ENCODE peak calls at places on chromosomes 12 and 14, in four cellular contexts. Y is DMS53, W is M059J, X is SK-MEL-5. Q is an unnamed sample.

GRCh38 chr12:121980211-121980891 is 41.3 kb upstream of the BCL7A start:
- DNase-seq in Y (no peak), W (no peak), X (no peak), Q (no peak)

GRCh38 chr12:132116709-132117557 is 27.2 kb downstream of the DDX51 start:
- DNase-seq in Y (no peak), W (no peak), X (no peak), Q (no peak)

GRCh38 chr14:61662437-61663311 is 32.6 kb upstream of the HIF1A start:
- DNase-seq in Y (peak; percentile 80), W (peak; percentile 98), X (peak; percentile 35), Q (peak; percentile 77)

GRCh38 chr14:74846968-74847549 is 28.9 kb downstream of the PROX2 start:
- DNase-seq in Y (no peak), W (peak; percentile 48), X (no peak), Q (peak; percentile 65)

GRCh38 chr14:40371011-40371410 is 938.8 kb upstream of the FBXO33 start:
- DNase-seq in Y (no peak), W (no peak), X (no peak), Q (no peak)

GRCh38 chr14:24461336-24461735 is 18.8 kb upstream of the SDR39U1 start:
- DNase-seq in Y (no peak), W (no peak), X (no peak), Q (no peak)

GRCh38 chr12:115103884-115104883 is 420.2 kb upstream of the TBX3 start:
- DNase-seq in Y (no peak), W (peak; percentile 98), X (peak; percentile 22), Q (peak; percentile 3)

GRCh38 chr12:64147860-64148259 is 74.2 kb downstream of the KICS2 start:
- DNase-seq in Y (no peak), W (no peak), X (no peak), Q (no peak)

GRCh38 chr14:91202234-91202974 is 42.1 kb downstream of the GPR68 start:
- DNase-seq in Y (no peak), W (no peak), X (no peak), Q (no peak)

GRCh38 chr14:22848391-22849164 is 12.2 kb downstream of the MMP14 start:
- DNase-seq in Y (no peak), W (peak; percentile 68), X (peak; percentile 81), Q (peak; percentile 79)

GRCh38 chr12:124318336-124319020 is 23.6 kb downstream of the RFLNA start:
- DNase-seq in Y (peak; percentile 27), W (no peak), X (no peak), Q (no peak)

GRCh38 chr12:1567852-1568251 is 26.5 kb downstream of the FBXL14 start:
- DNase-seq in Y (no peak), W (no peak), X (no peak), Q (no peak)

GRCh38 chr12:130860311-130860710 is 11.6 kb upstream of the RAN start:
- DNase-seq in Y (no peak), W (no peak), X (no peak), Q (no peak)

GRCh38 chr12:30278401-30278800 is 417.3 kb downstream of the IPO8 start:
- DNase-seq in Y (no peak), W (no peak), X (no peak), Q (no peak)

GRCh38 chr12:124332900-124333299 is 38.0 kb downstream of the RFLNA start:
- DNase-seq in Y (no peak), W (no peak), X (no peak), Q (no peak)

GRCh38 chr12:29273178-29273843 is 107.7 kb downstream of the ERGIC2 start:
- DNase-seq in Y (no peak), W (no peak), X (no peak), Q (no peak)

GRCh38 chr12:87439990-87440827 is 589.0 kb downstream of the C12orf50 start:
- DNase-seq in Y (peak; percentile 85), W (peak; percentile 95), X (peak; percentile 15), Q (peak; percentile 74)

GRCh38 chr12:69623970-69624369 is 13.3 kb upstream of the LRRC10 start:
- DNase-seq in Y (no peak), W (no peak), X (no peak), Q (no peak)

GRCh38 chr12:69000069-69000468 is 67.1 kb upstream of the CPM start:
- DNase-seq in Y (peak; percentile 7), W (peak; percentile 5), X (no peak), Q (no peak)

GRCh38 chr14:68695326-68695768 is 97.5 kb downstream of the ZFP36L1 start:
- DNase-seq in Y (no peak), W (peak; percentile 100), X (no peak), Q (peak; percentile 100)

GRCh38 chr12:119780786-119781434 is 96.2 kb downstream of the CIT start:
- DNase-seq in Y (peak; percentile 84), W (peak; percentile 41), X (peak; percentile 68), Q (peak; percentile 41)

GRCh38 chr14:104981699-104982541 is 3.7 kb upstream of the CLBA1 start:
- DNase-seq in Y (no peak), W (no peak), X (no peak), Q (no peak)

GRCh38 chr12:73731658-73732057 is 806.0 kb upstream of the ATXN7L3B start:
- DNase-seq in Y (peak; percentile 50), W (peak; percentile 5), X (no peak), Q (no peak)

GRCh38 chr14:74035556-74035955 is 16.4 kb downstream of the BBOF1 start:
- DNase-seq in Y (no peak), W (peak; percentile 29), X (no peak), Q (peak; percentile 69)

GRCh38 chr12:3377056-3377455 is 113.9 kb upstream of the PRMT8 start:
- DNase-seq in Y (no peak), W (no peak), X (no peak), Q (no peak)

GRCh38 chr12:46679754-46680153 is 146.0 kb downstream of the SLC38A4 start:
- DNase-seq in Y (no peak), W (no peak), X (no peak), Q (no peak)

GRCh38 chr12:80861636-80862378 is 75.9 kb downstream of the LIN7A start:
- DNase-seq in Y (no peak), W (no peak), X (no peak), Q (peak; percentile 63)

GRCh38 chr12:109389146-109389545 is 41.4 kb downstream of the MYO1H start:
- DNase-seq in Y (peak; percentile 29), W (peak; percentile 24), X (peak; percentile 34), Q (peak; percentile 5)

GRCh38 chr14:20460458-20461229 is 590 bp downstream of the PIP4P1 start:
- DNase-seq in Y (peak; percentile 65), W (peak; percentile 6), X (no peak), Q (no peak)

GRCh38 chr12:106227641-106228319 is 20.0 kb downstream of the CKAP4 start:
- DNase-seq in Y (peak; percentile 31), W (no peak), X (no peak), Q (no peak)

GRCh38 chr14:58717821-58718220 is 80.1 kb downstream of the DACT1 start:
- DNase-seq in Y (no peak), W (no peak), X (no peak), Q (no peak)

Q was measured in EL.